ENCODE peak calls at places on chromosomes 1 and 21, in seven cellular contexts. One of them, this sample, is unnamed.

GRCh38 chr1:45326627-45327591 is at the start of gene HPDL:
- DNase-seq in fibroblast of pulmonary artery: peak
- DNase-seq in T-helper 1 cell: no peak
- DNase-seq in stimulated activated naive B cell treated with anti-CD40 and anti-IgM and Interleukin-4, amounts not matched to agents 10 μg/mL and 1 μg/mL and 100 μg/mL, for 72 hours: peak
- DNase-seq in vagina: no peak
- DNase-seq in AML-193: no peak
- DNase-seq in cardiac muscle cell: peak
- DNase-seq in this sample: peak

GRCh38 chr1:56948403-56949023 is 17.3 kb downstream of the C8B start:
- DNase-seq in fibroblast of pulmonary artery: peak
- DNase-seq in T-helper 1 cell: no peak
- DNase-seq in stimulated activated naive B cell treated with anti-CD40 and anti-IgM and Interleukin-4, amounts not matched to agents 10 μg/mL and 1 μg/mL and 100 μg/mL, for 72 hours: no peak
- DNase-seq in vagina: no peak
- DNase-seq in AML-193: peak
- DNase-seq in cardiac muscle cell: peak
- DNase-seq in this sample: peak

GRCh38 chr1:43639990-43640794 is 9.8 kb upstream of the KDM4A start:
- DNase-seq in fibroblast of pulmonary artery: no peak
- DNase-seq in T-helper 1 cell: no peak
- DNase-seq in stimulated activated naive B cell treated with anti-CD40 and anti-IgM and Interleukin-4, amounts not matched to agents 10 μg/mL and 1 μg/mL and 100 μg/mL, for 72 hours: no peak
- DNase-seq in vagina: no peak
- DNase-seq in AML-193: no peak
- DNase-seq in cardiac muscle cell: no peak
- DNase-seq in this sample: no peak

GRCh38 chr1:166164995-166165660 is 1.7 kb downstream of the FAM78B start:
- DNase-seq in fibroblast of pulmonary artery: peak
- DNase-seq in T-helper 1 cell: no peak
- DNase-seq in stimulated activated naive B cell treated with anti-CD40 and anti-IgM and Interleukin-4, amounts not matched to agents 10 μg/mL and 1 μg/mL and 100 μg/mL, for 72 hours: no peak
- DNase-seq in vagina: no peak
- DNase-seq in AML-193: no peak
- DNase-seq in cardiac muscle cell: peak
- DNase-seq in this sample: peak

GRCh38 chr1:246703581-246703980 is 20.6 kb upstream of the SCCPDH start:
- DNase-seq in fibroblast of pulmonary artery: no peak
- DNase-seq in T-helper 1 cell: no peak
- DNase-seq in stimulated activated naive B cell treated with anti-CD40 and anti-IgM and Interleukin-4, amounts not matched to agents 10 μg/mL and 1 μg/mL and 100 μg/mL, for 72 hours: no peak
- DNase-seq in vagina: no peak
- DNase-seq in AML-193: peak
- DNase-seq in cardiac muscle cell: no peak
- DNase-seq in this sample: no peak

GRCh38 chr1:34763142-34763781 is 3.7 kb downstream of the GJB4 start:
- DNase-seq in fibroblast of pulmonary artery: peak
- DNase-seq in T-helper 1 cell: no peak
- DNase-seq in stimulated activated naive B cell treated with anti-CD40 and anti-IgM and Interleukin-4, amounts not matched to agents 10 μg/mL and 1 μg/mL and 100 μg/mL, for 72 hours: no peak
- DNase-seq in vagina: no peak
- DNase-seq in AML-193: no peak
- DNase-seq in cardiac muscle cell: no peak
- DNase-seq in this sample: no peak

GRCh38 chr21:45557611-45558043 is 15.4 kb upstream of the SLC19A1 start:
- DNase-seq in fibroblast of pulmonary artery: no peak
- DNase-seq in T-helper 1 cell: no peak
- DNase-seq in stimulated activated naive B cell treated with anti-CD40 and anti-IgM and Interleukin-4, amounts not matched to agents 10 μg/mL and 1 μg/mL and 100 μg/mL, for 72 hours: no peak
- DNase-seq in vagina: no peak
- DNase-seq in AML-193: no peak
- DNase-seq in cardiac muscle cell: no peak
- DNase-seq in this sample: no peak

GRCh38 chr1:63487336-63488065 is 35.5 kb downstream of the ITGB3BP start:
- DNase-seq in fibroblast of pulmonary artery: peak
- DNase-seq in T-helper 1 cell: no peak
- DNase-seq in stimulated activated naive B cell treated with anti-CD40 and anti-IgM and Interleukin-4, amounts not matched to agents 10 μg/mL and 1 μg/mL and 100 μg/mL, for 72 hours: no peak
- DNase-seq in vagina: no peak
- DNase-seq in AML-193: no peak
- DNase-seq in cardiac muscle cell: peak
- DNase-seq in this sample: peak

GRCh38 chr1:241997401-241997800 is 1.5 kb downstream of the MAP1LC3C start:
- DNase-seq in fibroblast of pulmonary artery: no peak
- DNase-seq in T-helper 1 cell: no peak
- DNase-seq in stimulated activated naive B cell treated with anti-CD40 and anti-IgM and Interleukin-4, amounts not matched to agents 10 μg/mL and 1 μg/mL and 100 μg/mL, for 72 hours: no peak
- DNase-seq in vagina: no peak
- DNase-seq in AML-193: no peak
- DNase-seq in cardiac muscle cell: no peak
- DNase-seq in this sample: no peak

GRCh38 chr1:230359992-230360391 is 66.1 kb downstream of the PGBD5 start:
- DNase-seq in fibroblast of pulmonary artery: no peak
- DNase-seq in T-helper 1 cell: no peak
- DNase-seq in stimulated activated naive B cell treated with anti-CD40 and anti-IgM and Interleukin-4, amounts not matched to agents 10 μg/mL and 1 μg/mL and 100 μg/mL, for 72 hours: no peak
- DNase-seq in vagina: no peak
- DNase-seq in AML-193: no peak
- DNase-seq in cardiac muscle cell: peak
- DNase-seq in this sample: peak

GRCh38 chr1:187157552-187157951 is 328.8 kb downstream of the PLA2G4A start:
- DNase-seq in fibroblast of pulmonary artery: no peak
- DNase-seq in T-helper 1 cell: no peak
- DNase-seq in stimulated activated naive B cell treated with anti-CD40 and anti-IgM and Interleukin-4, amounts not matched to agents 10 μg/mL and 1 μg/mL and 100 μg/mL, for 72 hours: no peak
- DNase-seq in vagina: no peak
- DNase-seq in AML-193: no peak
- DNase-seq in cardiac muscle cell: no peak
- DNase-seq in this sample: no peak

GRCh38 chr1:71015745-71016144 is 31.9 kb downstream of the PTGER3 start:
- DNase-seq in fibroblast of pulmonary artery: no peak
- DNase-seq in T-helper 1 cell: no peak
- DNase-seq in stimulated activated naive B cell treated with anti-CD40 and anti-IgM and Interleukin-4, amounts not matched to agents 10 μg/mL and 1 μg/mL and 100 μg/mL, for 72 hours: no peak
- DNase-seq in vagina: no peak
- DNase-seq in AML-193: no peak
- DNase-seq in cardiac muscle cell: no peak
- DNase-seq in this sample: peak

GRCh38 chr1:119865607-119866006 is 30.7 kb downstream of the ADAM30 start:
- DNase-seq in fibroblast of pulmonary artery: peak
- DNase-seq in T-helper 1 cell: no peak
- DNase-seq in stimulated activated naive B cell treated with anti-CD40 and anti-IgM and Interleukin-4, amounts not matched to agents 10 μg/mL and 1 μg/mL and 100 μg/mL, for 72 hours: no peak
- DNase-seq in vagina: no peak
- DNase-seq in AML-193: no peak
- DNase-seq in cardiac muscle cell: peak
- DNase-seq in this sample: no peak

GRCh38 chr1:33370286-33370685 is 49.4 kb upstream of the A3GALT2 start:
- DNase-seq in fibroblast of pulmonary artery: peak
- DNase-seq in T-helper 1 cell: no peak
- DNase-seq in stimulated activated naive B cell treated with anti-CD40 and anti-IgM and Interleukin-4, amounts not matched to agents 10 μg/mL and 1 μg/mL and 100 μg/mL, for 72 hours: no peak
- DNase-seq in vagina: no peak
- DNase-seq in AML-193: no peak
- DNase-seq in cardiac muscle cell: peak
- DNase-seq in this sample: peak

GRCh38 chr1:229855999-229856650 is 210.9 kb upstream of the GALNT2 start:
- DNase-seq in fibroblast of pulmonary artery: no peak
- DNase-seq in T-helper 1 cell: no peak
- DNase-seq in stimulated activated naive B cell treated with anti-CD40 and anti-IgM and Interleukin-4, amounts not matched to agents 10 μg/mL and 1 μg/mL and 100 μg/mL, for 72 hours: peak
- DNase-seq in vagina: no peak
- DNase-seq in AML-193: peak
- DNase-seq in cardiac muscle cell: no peak
- DNase-seq in this sample: no peak

This sample was measured in fibroblast of the aortic adventitia.